ENCODE peak calls at places on chromosome 16, in ten cellular contexts. One of them, this sample, is unnamed. For H3K4me1, the result is how much of the 10 kb centered on the place peaks cover.

GRCh38 chr16:69520800-69521602 is 44.8 kb upstream of the NFAT5 start:
- DNase-seq in H1: no peak
- DNase-seq in lower lobe of right lung: no peak
- DNase-seq in iPS DF 6.9: no peak
- DNase-seq in esophagus squamous epithelium: no peak
- DNase-seq in hepatocyte: no peak
- DNase-seq in gastrocnemius medialis: no peak
- DNase-seq in A549: no peak
- DNase-seq in transverse colon: no peak
- DNase-seq in adrenal gland: no peak
- DNase-seq in this sample: no peak

GRCh38 chr16:46775214-46775613 is 27.1 kb upstream of the MYLK3 start:
- DNase-seq in hepatocyte: no peak
- DNase-seq in gastrocnemius medialis: no peak
- DNase-seq in iPS DF 6.9: no peak
- DNase-seq in H1: no peak
- DNase-seq in A549: no peak
- DNase-seq in transverse colon: no peak
- DNase-seq in esophagus squamous epithelium: no peak
- DNase-seq in adrenal gland: no peak
- DNase-seq in lower lobe of right lung: no peak
- DNase-seq in this sample: no peak

GRCh38 chr16:51383909-51384308 is 232.8 kb upstream of the SALL1 start:
- DNase-seq in gastrocnemius medialis: no peak
- DNase-seq in H1: no peak
- DNase-seq in hepatocyte: no peak
- DNase-seq in transverse colon: no peak
- DNase-seq in adrenal gland: no peak
- DNase-seq in esophagus squamous epithelium: no peak
- DNase-seq in lower lobe of right lung: no peak
- DNase-seq in A549: no peak
- DNase-seq in iPS DF 6.9: no peak
- DNase-seq in this sample: no peak

GRCh38 chr16:6122401-6122800 is 1024.8 kb upstream of the EEF2KMT start:
- DNase-seq in transverse colon: no peak
- DNase-seq in hepatocyte: peak
- DNase-seq in iPS DF 6.9: no peak
- DNase-seq in A549: no peak
- DNase-seq in esophagus squamous epithelium: no peak
- DNase-seq in H1: no peak
- DNase-seq in gastrocnemius medialis: no peak
- DNase-seq in lower lobe of right lung: no peak
- DNase-seq in adrenal gland: no peak
- DNase-seq in this sample: no peak

GRCh38 chr16:25018972-25019617 is 3.9 kb upstream of the ARHGAP17 start:
- DNase-seq in adrenal gland: no peak
- DNase-seq in transverse colon: no peak
- DNase-seq in hepatocyte: no peak
- DNase-seq in gastrocnemius medialis: no peak
- DNase-seq in H1: no peak
- DNase-seq in esophagus squamous epithelium: no peak
- DNase-seq in iPS DF 6.9: no peak
- DNase-seq in A549: no peak
- DNase-seq in lower lobe of right lung: no peak
- DNase-seq in this sample: no peak

GRCh38 chr16:2919511-2920255 is 8.0 kb downstream of the FLYWCH1 start:
- DNase-seq in transverse colon: peak
- DNase-seq in hepatocyte: peak
- DNase-seq in A549: peak
- DNase-seq in gastrocnemius medialis: peak
- DNase-seq in adrenal gland: peak
- DNase-seq in lower lobe of right lung: no peak
- DNase-seq in iPS DF 6.9: no peak
- DNase-seq in esophagus squamous epithelium: no peak
- DNase-seq in H1: no peak
- DNase-seq in this sample: no peak

GRCh38 chr16:23801387-23801786 is 34.4 kb upstream of the PRKCB start:
- DNase-seq in transverse colon: peak
- DNase-seq in hepatocyte: peak
- DNase-seq in H1: peak
- DNase-seq in gastrocnemius medialis: peak
- DNase-seq in esophagus squamous epithelium: no peak
- DNase-seq in A549: peak
- DNase-seq in adrenal gland: peak
- DNase-seq in lower lobe of right lung: peak
- DNase-seq in iPS DF 6.9: peak
- DNase-seq in this sample: peak

GRCh38 chr16:81675662-81676535 is 103.2 kb upstream of the PLCG2 start:
- DNase-seq in A549: no peak
- DNase-seq in H1: no peak
- DNase-seq in gastrocnemius medialis: no peak
- DNase-seq in esophagus squamous epithelium: no peak
- DNase-seq in adrenal gland: no peak
- DNase-seq in transverse colon: no peak
- DNase-seq in iPS DF 6.9: no peak
- DNase-seq in hepatocyte: no peak
- DNase-seq in lower lobe of right lung: no peak
- DNase-seq in this sample: peak

GRCh38 chr16:4370570-4371480 is 823 bp upstream of the VASN start:
- DNase-seq in adrenal gland: peak
- DNase-seq in esophagus squamous epithelium: no peak
- DNase-seq in transverse colon: peak
- DNase-seq in gastrocnemius medialis: peak
- DNase-seq in lower lobe of right lung: peak
- DNase-seq in H1: no peak
- DNase-seq in A549: no peak
- DNase-seq in hepatocyte: peak
- DNase-seq in iPS DF 6.9: no peak
- DNase-seq in this sample: peak

GRCh38 chr16:4370151-4370550 is 1.5 kb upstream of the VASN start:
- DNase-seq in lower lobe of right lung: no peak
- DNase-seq in H1: no peak
- DNase-seq in adrenal gland: no peak
- DNase-seq in transverse colon: no peak
- DNase-seq in esophagus squamous epithelium: no peak
- DNase-seq in hepatocyte: no peak
- DNase-seq in gastrocnemius medialis: no peak
- DNase-seq in A549: no peak
- DNase-seq in iPS DF 6.9: no peak
- DNase-seq in this sample: no peak

GRCh38 chr16:4372578-4373355 is 1.1 kb downstream of the VASN start:
- DNase-seq in transverse colon: no peak
- DNase-seq in adrenal gland: peak
- DNase-seq in lower lobe of right lung: no peak
- DNase-seq in esophagus squamous epithelium: no peak
- DNase-seq in hepatocyte: peak
- DNase-seq in iPS DF 6.9: no peak
- DNase-seq in A549: peak
- DNase-seq in gastrocnemius medialis: no peak
- DNase-seq in H1: no peak
- DNase-seq in this sample: no peak

GRCh38 chr16:4372315-4372577 is 598 bp downstream of the VASN start:
- DNase-seq in iPS DF 6.9: no peak
- DNase-seq in esophagus squamous epithelium: no peak
- DNase-seq in A549: no peak
- DNase-seq in hepatocyte: no peak
- DNase-seq in transverse colon: no peak
- DNase-seq in gastrocnemius medialis: no peak
- DNase-seq in adrenal gland: no peak
- DNase-seq in H1: no peak
- DNase-seq in lower lobe of right lung: no peak
- DNase-seq in this sample: no peak

DNA sequence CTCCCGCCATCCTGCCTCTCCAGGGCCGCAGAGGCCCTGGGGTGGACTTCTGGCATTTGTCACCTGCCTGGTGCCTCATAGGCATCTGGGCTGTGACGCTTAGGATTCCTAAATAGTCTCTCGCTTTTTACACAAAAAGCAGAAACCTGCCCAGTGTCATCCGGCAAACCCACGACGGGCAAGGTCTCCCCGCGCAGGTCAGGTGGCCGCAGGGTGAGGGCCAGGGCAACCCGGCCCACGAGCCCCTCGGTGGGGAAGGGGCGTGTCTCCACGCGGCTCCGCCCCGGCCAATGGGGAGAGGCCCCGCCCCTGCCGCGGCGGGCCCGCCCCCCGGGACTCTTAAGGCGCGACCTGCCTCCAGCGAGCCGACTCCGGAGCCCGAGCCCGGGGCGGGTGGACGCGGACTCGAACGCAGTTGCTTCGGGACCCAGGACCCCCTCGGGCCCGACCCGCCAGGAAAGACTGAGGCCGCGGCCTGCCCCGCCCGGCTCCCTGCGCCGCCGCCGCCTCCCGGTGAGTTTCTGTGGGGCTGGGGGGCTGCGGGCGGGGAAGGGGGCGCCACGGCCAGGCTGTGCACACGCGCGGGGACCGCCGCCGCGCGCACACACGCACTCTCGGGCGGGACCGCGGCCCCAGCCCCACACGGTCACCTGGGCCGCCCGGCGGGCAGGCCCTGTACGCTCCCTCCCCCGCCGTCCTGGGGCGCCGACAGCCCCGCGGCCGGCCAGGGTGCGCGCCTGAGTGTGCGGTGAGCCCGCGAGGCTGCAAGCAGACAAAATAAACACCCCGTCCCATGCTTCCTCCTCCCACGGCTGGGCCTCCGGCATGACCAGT is at the start of gene VASN:
- DNase-seq in iPS DF 6.9: no peak
- DNase-seq in hepatocyte: peak
- DNase-seq in adrenal gland: peak
- DNase-seq in A549: peak
- DNase-seq in lower lobe of right lung: peak
- DNase-seq in H1: no peak
- DNase-seq in esophagus squamous epithelium: no peak
- DNase-seq in transverse colon: peak
- DNase-seq in gastrocnemius medialis: peak
- DNase-seq in this sample: peak
- H3K4me1 ChIP-seq in iPS DF 6.9: under half
- H3K4me1 ChIP-seq in hepatocyte: under half
- H3K4me1 ChIP-seq in adrenal gland: half or more
- H3K4me1 ChIP-seq in A549: half or more
- H3K4me1 ChIP-seq in lower lobe of right lung: half or more
- H3K4me1 ChIP-seq in H1: under half
- H3K4me1 ChIP-seq in esophagus squamous epithelium: half or more
- H3K4me1 ChIP-seq in transverse colon: under half
- H3K4me1 ChIP-seq in gastrocnemius medialis: under half
- H3K4me1 ChIP-seq in this sample: under half

DNA sequence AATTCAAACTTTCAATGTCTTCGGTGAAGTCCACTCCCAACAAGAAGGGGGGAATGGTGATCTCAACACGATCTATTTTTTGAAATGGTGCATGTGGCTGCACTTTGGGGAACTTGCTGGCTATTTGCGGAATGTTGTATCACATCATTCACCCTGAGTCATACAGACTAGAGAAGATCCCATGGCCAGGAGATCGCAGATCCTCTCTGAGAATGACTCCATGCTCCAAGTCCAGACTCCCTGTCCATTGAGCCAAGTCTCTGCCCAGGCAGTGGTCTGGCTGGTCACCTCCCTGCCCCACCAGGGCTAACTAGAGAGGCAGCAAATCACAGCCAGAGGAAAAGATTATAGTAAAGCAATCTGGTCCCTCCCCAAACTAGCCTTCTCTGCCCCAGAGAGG is 120.5 kb downstream of the XYLT1 start:
- DNase-seq in hepatocyte: no peak
- DNase-seq in iPS DF 6.9: no peak
- DNase-seq in transverse colon: no peak
- DNase-seq in adrenal gland: no peak
- DNase-seq in esophagus squamous epithelium: no peak
- DNase-seq in lower lobe of right lung: no peak
- DNase-seq in H1: no peak
- DNase-seq in gastrocnemius medialis: no peak
- DNase-seq in A549: no peak
- DNase-seq in this sample: no peak
- H3K4me1 ChIP-seq in hepatocyte: under half
- H3K4me1 ChIP-seq in iPS DF 6.9: under half
- H3K4me1 ChIP-seq in transverse colon: under half
- H3K4me1 ChIP-seq in adrenal gland: under half
- H3K4me1 ChIP-seq in esophagus squamous epithelium: half or more
- H3K4me1 ChIP-seq in lower lobe of right lung: half or more
- H3K4me1 ChIP-seq in H1: under half
- H3K4me1 ChIP-seq in gastrocnemius medialis: under half
- H3K4me1 ChIP-seq in A549: under half
- H3K4me1 ChIP-seq in this sample: under half

DNA sequence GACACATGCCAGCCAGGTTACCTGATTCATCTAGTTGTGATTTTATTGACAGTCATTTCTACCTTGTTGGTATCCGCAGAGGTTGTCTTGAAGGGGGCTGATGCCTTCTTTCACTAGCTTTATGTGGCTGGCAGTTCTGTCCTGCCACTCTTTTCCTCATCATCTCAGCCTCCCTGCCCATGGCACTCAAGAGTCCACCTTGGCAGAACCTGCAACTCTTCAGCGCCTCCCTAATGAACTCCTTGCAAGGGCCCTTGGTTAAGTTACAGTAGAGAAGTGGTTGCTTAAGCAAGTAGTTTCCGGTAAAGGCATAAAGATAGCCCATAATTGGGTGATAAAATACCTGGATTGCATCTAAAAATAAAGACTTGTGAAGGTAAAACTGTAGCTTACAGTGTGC is 489.9 kb downstream of the WWOX start:
- DNase-seq in adrenal gland: no peak
- DNase-seq in H1: no peak
- DNase-seq in transverse colon: no peak
- DNase-seq in hepatocyte: no peak
- DNase-seq in iPS DF 6.9: no peak
- DNase-seq in gastrocnemius medialis: no peak
- DNase-seq in esophagus squamous epithelium: no peak
- DNase-seq in A549: no peak
- DNase-seq in lower lobe of right lung: no peak
- DNase-seq in this sample: no peak
- H3K4me1 ChIP-seq in adrenal gland: under half
- H3K4me1 ChIP-seq in H1: under half
- H3K4me1 ChIP-seq in transverse colon: under half
- H3K4me1 ChIP-seq in hepatocyte: under half
- H3K4me1 ChIP-seq in iPS DF 6.9: under half
- H3K4me1 ChIP-seq in gastrocnemius medialis: under half
- H3K4me1 ChIP-seq in esophagus squamous epithelium: under half
- H3K4me1 ChIP-seq in A549: under half
- H3K4me1 ChIP-seq in lower lobe of right lung: under half
- H3K4me1 ChIP-seq in this sample: under half

DNA sequence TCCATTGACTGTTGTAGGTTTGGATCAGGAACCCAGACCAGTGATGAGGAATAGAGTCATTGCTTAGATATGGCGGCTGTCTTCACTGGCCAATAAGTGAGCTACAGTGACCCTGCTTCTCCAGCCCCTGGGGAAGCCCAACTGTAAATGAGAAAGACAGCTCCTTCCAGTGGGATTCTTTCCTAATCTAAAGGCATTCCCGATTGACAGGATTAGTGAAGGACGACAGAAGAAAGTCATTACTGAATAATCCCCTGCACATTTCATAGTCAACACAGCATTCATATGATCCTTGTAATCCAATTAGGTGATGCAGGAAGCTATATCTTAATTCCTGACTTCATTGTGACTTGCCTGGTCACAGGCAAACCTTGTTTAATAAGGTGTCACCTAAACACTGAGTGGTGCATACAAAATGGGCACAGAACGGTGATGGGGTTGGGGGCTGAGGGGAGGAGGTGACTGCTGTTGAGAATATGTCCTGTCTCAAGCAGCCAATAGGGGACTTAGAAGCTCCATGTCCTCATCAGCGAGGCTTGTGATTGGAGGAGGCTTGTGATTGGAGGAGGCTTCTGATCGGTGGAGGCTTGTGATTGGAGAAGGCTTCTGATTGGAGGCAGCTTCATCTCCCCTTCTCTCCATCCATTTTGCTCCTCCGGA is 242.6 kb downstream of the XYLT1 start:
- DNase-seq in gastrocnemius medialis: no peak
- DNase-seq in esophagus squamous epithelium: no peak
- DNase-seq in iPS DF 6.9: no peak
- DNase-seq in hepatocyte: no peak
- DNase-seq in H1: no peak
- DNase-seq in adrenal gland: no peak
- DNase-seq in transverse colon: no peak
- DNase-seq in A549: no peak
- DNase-seq in lower lobe of right lung: no peak
- DNase-seq in this sample: no peak
- H3K4me1 ChIP-seq in gastrocnemius medialis: under half
- H3K4me1 ChIP-seq in esophagus squamous epithelium: half or more
- H3K4me1 ChIP-seq in iPS DF 6.9: under half
- H3K4me1 ChIP-seq in hepatocyte: under half
- H3K4me1 ChIP-seq in H1: under half
- H3K4me1 ChIP-seq in adrenal gland: under half
- H3K4me1 ChIP-seq in transverse colon: under half
- H3K4me1 ChIP-seq in A549: under half
- H3K4me1 ChIP-seq in lower lobe of right lung: under half
- H3K4me1 ChIP-seq in this sample: under half

This sample was measured in kidney.